ENCODE peak calls at places on chromosomes 13 and 19, in four cellular contexts. O, G, E and Y are unnamed samples.

GRCh38 chr19:35327642-35328041 is 1.3 kb upstream of the CD22 start:
- DNase-seq in O (no peak), G (no peak), E (no peak), Y (no peak)

GRCh38 chr19:30565680-30566079 is 193.5 kb downstream of the ZNF536 start:
- DNase-seq in O (no peak), G (no peak), E (no peak), Y (no peak)

GRCh38 chr19:8561071-8561764 is 16.0 kb downstream of the MYO1F start:
- DNase-seq in O (no peak), G (no peak), E (no peak), Y (no peak)

GRCh38 chr13:25300861-25301346 is 521 bp upstream of the NUP58 start:
- DNase-seq in O (no peak), G (no peak), E (no peak), Y (no peak)

GRCh38 chr13:46389985-46390384 is 2.9 kb upstream of the RUBCNL start:
- DNase-seq in O (no peak), G (peak), E (peak), Y (no peak)

GRCh38 chr19:12788682-12789097 is 2.6 kb upstream of the JUNB start:
- DNase-seq in O (peak), G (peak), E (peak), Y (no peak)

GRCh38 chr13:31005066-31005465 is 72.6 kb downstream of the TEX26 start:
- DNase-seq in O (no peak), G (no peak), E (no peak), Y (no peak)

GRCh38 chr13:52786747-52787146 is 47.1 kb upstream of the CNMD start:
- DNase-seq in O (no peak), G (no peak), E (no peak), Y (no peak)

GRCh38 chr19:13024126-13024957 is 29.1 kb downstream of the NFIX start:
- DNase-seq in O (no peak), G (no peak), E (no peak), Y (no peak)

GRCh38 chr13:37656247-37656940 is 57.8 kb upstream of the POSTN start:
- DNase-seq in O (no peak), G (peak), E (no peak), Y (no peak)

GRCh38 chr19:16603090-16603489 is 24.9 kb downstream of the MED26 start:
- DNase-seq in O (no peak), G (no peak), E (no peak), Y (no peak)

GRCh38 chr19:39406656-39407393 is at the start of gene ZFP36:
- DNase-seq in O (peak), G (peak), E (peak), Y (peak)

GRCh38 chr19:8536282-8536681 is 22.3 kb upstream of the ZNF414 start:
- DNase-seq in O (no peak), G (no peak), E (no peak), Y (no peak)

GRCh38 chr19:24069907-24070657 is 16.9 kb upstream of the ZNF254 start:
- DNase-seq in O (no peak), G (no peak), E (no peak), Y (no peak)